ENCODE peak calls at places on chromosomes 11 and 22, in seven cellular contexts. One of them, this sample, is unnamed.

GRCh38 chr11:122676638-122677037 is 21.1 kb downstream of the UBASH3B start:
- DNase-seq in EH: no peak
- DNase-seq in activated CD4-positive, alpha-beta T cell treated with anti-CD3 and anti-CD28 coated beads, Interleukin-2, amount 10 ng/mL, durations not matched to agents 7 days and 5 days: no peak
- DNase-seq in NCI-H510A treated with DMSO at 0.1 percent for 48 hours: no peak
- DNase-seq in D721Med: no peak
- DNase-seq in mesendoderm: peak; percentile 77
- DNase-seq in iPS-NIHi11: no peak
- DNase-seq in this sample: no peak

GRCh38 chr11:78228467-78228866 is 39.7 kb downstream of the USP35 start:
- DNase-seq in activated CD4-positive, alpha-beta T cell treated with anti-CD3 and anti-CD28 coated beads, Interleukin-2, amount 10 ng/mL, durations not matched to agents 7 days and 5 days: peak; percentile 49
- DNase-seq in EH: peak; percentile 56
- DNase-seq in iPS-NIHi11: peak; percentile 78
- DNase-seq in mesendoderm: peak; percentile 85
- DNase-seq in NCI-H510A treated with DMSO at 0.1 percent for 48 hours: peak; percentile 67
- DNase-seq in D721Med: no peak
- DNase-seq in this sample: no peak

GRCh38 chr11:40186401-40187091 is 1272.9 kb downstream of the LRRC4C start:
- DNase-seq in NCI-H510A treated with DMSO at 0.1 percent for 48 hours: peak; percentile 79
- DNase-seq in EH: no peak
- DNase-seq in mesendoderm: no peak
- DNase-seq in activated CD4-positive, alpha-beta T cell treated with anti-CD3 and anti-CD28 coated beads, Interleukin-2, amount 10 ng/mL, durations not matched to agents 7 days and 5 days: no peak
- DNase-seq in D721Med: no peak
- DNase-seq in iPS-NIHi11: no peak
- DNase-seq in this sample: no peak

GRCh38 chr22:28942801-28943500 is 59.6 kb downstream of the ZNRF3 start:
- DNase-seq in EH: no peak
- DNase-seq in NCI-H510A treated with DMSO at 0.1 percent for 48 hours: no peak
- DNase-seq in D721Med: no peak
- DNase-seq in mesendoderm: peak; percentile 57
- DNase-seq in iPS-NIHi11: peak; percentile 38
- DNase-seq in activated CD4-positive, alpha-beta T cell treated with anti-CD3 and anti-CD28 coated beads, Interleukin-2, amount 10 ng/mL, durations not matched to agents 7 days and 5 days: no peak
- DNase-seq in this sample: no peak

GRCh38 chr22:49305215-49305965 is 522.3 kb downstream of the BRD1 start:
- DNase-seq in EH: no peak
- DNase-seq in activated CD4-positive, alpha-beta T cell treated with anti-CD3 and anti-CD28 coated beads, Interleukin-2, amount 10 ng/mL, durations not matched to agents 7 days and 5 days: peak; percentile 46
- DNase-seq in iPS-NIHi11: peak; percentile 90
- DNase-seq in NCI-H510A treated with DMSO at 0.1 percent for 48 hours: peak; percentile 47
- DNase-seq in mesendoderm: peak; percentile 72
- DNase-seq in D721Med: no peak
- DNase-seq in this sample: peak; percentile 43

GRCh38 chr22:44734801-44735517 is 17.4 kb upstream of the ARHGAP8 start:
- DNase-seq in activated CD4-positive, alpha-beta T cell treated with anti-CD3 and anti-CD28 coated beads, Interleukin-2, amount 10 ng/mL, durations not matched to agents 7 days and 5 days: no peak
- DNase-seq in EH: no peak
- DNase-seq in iPS-NIHi11: no peak
- DNase-seq in mesendoderm: no peak
- DNase-seq in NCI-H510A treated with DMSO at 0.1 percent for 48 hours: no peak
- DNase-seq in D721Med: no peak
- DNase-seq in this sample: no peak

GRCh38 chr11:125950696-125951645 is 5.1 kb downstream of the VSIG10L2 start:
- DNase-seq in mesendoderm: no peak
- DNase-seq in EH: peak; percentile 3
- DNase-seq in D721Med: no peak
- DNase-seq in activated CD4-positive, alpha-beta T cell treated with anti-CD3 and anti-CD28 coated beads, Interleukin-2, amount 10 ng/mL, durations not matched to agents 7 days and 5 days: no peak
- DNase-seq in NCI-H510A treated with DMSO at 0.1 percent for 48 hours: no peak
- DNase-seq in iPS-NIHi11: no peak
- DNase-seq in this sample: no peak

GRCh38 chr22:36104988-36105387 is 55.6 kb downstream of the APOL3 start:
- DNase-seq in D721Med: no peak
- DNase-seq in mesendoderm: no peak
- DNase-seq in iPS-NIHi11: no peak
- DNase-seq in NCI-H510A treated with DMSO at 0.1 percent for 48 hours: no peak
- DNase-seq in activated CD4-positive, alpha-beta T cell treated with anti-CD3 and anti-CD28 coated beads, Interleukin-2, amount 10 ng/mL, durations not matched to agents 7 days and 5 days: no peak
- DNase-seq in EH: peak; percentile 44
- DNase-seq in this sample: no peak

GRCh38 chr11:34620820-34621792 is at the start of gene EHF:
- DNase-seq in mesendoderm: no peak
- DNase-seq in NCI-H510A treated with DMSO at 0.1 percent for 48 hours: peak; percentile 5
- DNase-seq in D721Med: no peak
- DNase-seq in activated CD4-positive, alpha-beta T cell treated with anti-CD3 and anti-CD28 coated beads, Interleukin-2, amount 10 ng/mL, durations not matched to agents 7 days and 5 days: no peak
- DNase-seq in EH: no peak
- DNase-seq in iPS-NIHi11: no peak
- DNase-seq in this sample: no peak

GRCh38 chr22:29456211-29456671 is 17.9 kb downstream of the RFPL1 start:
- DNase-seq in NCI-H510A treated with DMSO at 0.1 percent for 48 hours: no peak
- DNase-seq in iPS-NIHi11: peak; percentile 35
- DNase-seq in D721Med: no peak
- DNase-seq in activated CD4-positive, alpha-beta T cell treated with anti-CD3 and anti-CD28 coated beads, Interleukin-2, amount 10 ng/mL, durations not matched to agents 7 days and 5 days: no peak
- DNase-seq in EH: peak; percentile 52
- DNase-seq in mesendoderm: peak; percentile 50
- DNase-seq in this sample: no peak

GRCh38 chr11:122209619-122210377 is 93.8 kb upstream of the BLID start:
- DNase-seq in EH: peak; percentile 91
- DNase-seq in NCI-H510A treated with DMSO at 0.1 percent for 48 hours: no peak
- DNase-seq in mesendoderm: no peak
- DNase-seq in activated CD4-positive, alpha-beta T cell treated with anti-CD3 and anti-CD28 coated beads, Interleukin-2, amount 10 ng/mL, durations not matched to agents 7 days and 5 days: no peak
- DNase-seq in iPS-NIHi11: no peak
- DNase-seq in D721Med: no peak
- DNase-seq in this sample: no peak

This sample was measured in stimulated activated CD4-positive, alpha-beta T cell treated with anti-CD3 and anti-CD28 coated beads, Interleukin-1b, Interleukin-23, amount 100 ng/mL, for 24 hours.